ENCODE peak calls at places on chromosomes 16 and 17, in four cellular contexts. One of them, this sample, is unnamed.

GRCh38 chr17:2438823-2439222 is 38.0 kb upstream of the MNT start:
- DNase-seq in K562: no peak
- DNase-seq in SK-N-SH: no peak
- DNase-seq in WTC11: no peak
- DNase-seq in this sample: no peak

GRCh38 chr17:66268247-66268927 is 34.0 kb upstream of the PRKCA start:
- DNase-seq in WTC11: no peak
- DNase-seq in K562: no peak
- DNase-seq in SK-N-SH: no peak
- DNase-seq in this sample: no peak

GRCh38 chr17:40615295-40615988 is 32.2 kb downstream of the SMARCE1 start:
- DNase-seq in SK-N-SH: peak; percentile 41
- DNase-seq in K562: peak; percentile 75
- DNase-seq in WTC11: peak; percentile 73
- DNase-seq in this sample: peak; percentile 76

GRCh38 chr17:82051776-82052637 is at the start of the genes GPS1 and RFNG:
- DNase-seq in SK-N-SH: peak; percentile 99
- DNase-seq in WTC11: peak; percentile 71
- DNase-seq in K562: peak; percentile 87
- DNase-seq in this sample: peak; percentile 60

GRCh38 chr17:63295288-63295687 is 150.8 kb downstream of the CYB561 start:
- DNase-seq in SK-N-SH: no peak
- DNase-seq in WTC11: no peak
- DNase-seq in K562: no peak
- DNase-seq in this sample: no peak

GRCh38 chr17:39598635-39599005 is 9.1 kb downstream of the NEUROD2 start:
- DNase-seq in WTC11: no peak
- DNase-seq in SK-N-SH: peak; percentile 59
- DNase-seq in K562: no peak
- DNase-seq in this sample: no peak

GRCh38 chr17:42233148-42233547 is 38.9 kb upstream of the GHDC start:
- DNase-seq in WTC11: no peak
- DNase-seq in SK-N-SH: no peak
- DNase-seq in K562: no peak
- DNase-seq in this sample: no peak

GRCh38 chr16:79679334-79679733 is 78.8 kb upstream of the MAF start:
- DNase-seq in SK-N-SH: no peak
- DNase-seq in WTC11: no peak
- DNase-seq in K562: no peak
- DNase-seq in this sample: no peak

GRCh38 chr17:8857919-8858318 is 9.6 kb downstream of the PIK3R6 start:
- DNase-seq in K562: no peak
- DNase-seq in SK-N-SH: no peak
- DNase-seq in WTC11: no peak
- DNase-seq in this sample: no peak

GRCh38 chr16:75062135-75062943 is 54.2 kb downstream of the LDHD start:
- DNase-seq in K562: peak; percentile 74
- DNase-seq in SK-N-SH: no peak
- DNase-seq in WTC11: no peak
- DNase-seq in this sample: no peak

GRCh38 chr16:8886593-8887437 is 4.7 kb downstream of the LITAFD start:
- DNase-seq in SK-N-SH: no peak
- DNase-seq in K562: no peak
- DNase-seq in WTC11: no peak
- DNase-seq in this sample: no peak

GRCh38 chr16:51657844-51658243 is 506.8 kb upstream of the SALL1 start:
- DNase-seq in SK-N-SH: no peak
- DNase-seq in K562: no peak
- DNase-seq in WTC11: no peak
- DNase-seq in this sample: no peak

GRCh38 chr16:57091200-57091989 is 988 bp upstream of the CPNE2 start:
- DNase-seq in WTC11: peak; percentile 67
- DNase-seq in K562: no peak
- DNase-seq in SK-N-SH: peak; percentile 64
- DNase-seq in this sample: peak; percentile 37

GRCh38 chr17:2624292-2624731 is 30.9 kb downstream of the PAFAH1B1 start:
- DNase-seq in WTC11: no peak
- DNase-seq in K562: no peak
- DNase-seq in SK-N-SH: no peak
- DNase-seq in this sample: no peak

DNA sequence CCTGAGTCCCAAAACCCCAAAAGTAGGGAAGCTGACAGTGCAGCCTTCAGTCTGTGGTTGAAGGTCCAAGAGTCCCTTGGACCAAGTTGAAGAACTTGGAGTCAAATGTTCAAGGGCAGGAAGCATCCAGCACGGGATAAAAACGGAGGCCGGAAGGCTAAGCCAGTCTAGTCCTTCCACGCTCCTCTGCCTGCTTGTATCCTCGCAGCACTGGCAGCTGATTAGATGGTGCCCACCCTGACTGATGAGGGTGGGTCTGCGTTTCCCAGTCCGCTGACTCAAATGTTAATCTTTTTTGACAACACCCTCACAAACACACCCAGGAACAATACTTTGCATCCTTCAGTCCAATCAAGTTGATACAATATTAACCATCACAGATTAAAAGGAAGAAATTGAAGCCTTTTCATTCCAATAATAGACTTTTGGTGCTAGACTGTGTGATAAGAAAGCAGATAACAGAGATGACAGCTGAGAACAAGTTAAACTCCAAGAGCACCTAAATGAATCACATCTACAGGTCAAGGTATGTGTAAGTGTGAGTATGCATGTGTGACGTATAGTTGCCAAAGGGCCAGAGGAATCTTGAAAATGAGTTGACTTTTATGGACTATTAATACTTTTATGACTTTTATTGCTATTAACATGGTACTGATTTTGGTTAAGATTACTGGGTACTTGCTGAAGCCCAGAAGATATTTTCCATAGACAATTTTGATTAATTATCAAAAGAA is 933.5 kb upstream of the SOX9 start:
- DNase-seq in WTC11: no peak
- DNase-seq in SK-N-SH: no peak
- DNase-seq in K562: no peak
- DNase-seq in this sample: no peak
- TF ChIP-seq FOXJ3 in WTC11: no peak
- TF ChIP-seq FOXJ3 in SK-N-SH: no peak
- TF ChIP-seq FOXJ3 in K562: no peak
- TF ChIP-seq FOXJ3 in this sample: no peak

DNA sequence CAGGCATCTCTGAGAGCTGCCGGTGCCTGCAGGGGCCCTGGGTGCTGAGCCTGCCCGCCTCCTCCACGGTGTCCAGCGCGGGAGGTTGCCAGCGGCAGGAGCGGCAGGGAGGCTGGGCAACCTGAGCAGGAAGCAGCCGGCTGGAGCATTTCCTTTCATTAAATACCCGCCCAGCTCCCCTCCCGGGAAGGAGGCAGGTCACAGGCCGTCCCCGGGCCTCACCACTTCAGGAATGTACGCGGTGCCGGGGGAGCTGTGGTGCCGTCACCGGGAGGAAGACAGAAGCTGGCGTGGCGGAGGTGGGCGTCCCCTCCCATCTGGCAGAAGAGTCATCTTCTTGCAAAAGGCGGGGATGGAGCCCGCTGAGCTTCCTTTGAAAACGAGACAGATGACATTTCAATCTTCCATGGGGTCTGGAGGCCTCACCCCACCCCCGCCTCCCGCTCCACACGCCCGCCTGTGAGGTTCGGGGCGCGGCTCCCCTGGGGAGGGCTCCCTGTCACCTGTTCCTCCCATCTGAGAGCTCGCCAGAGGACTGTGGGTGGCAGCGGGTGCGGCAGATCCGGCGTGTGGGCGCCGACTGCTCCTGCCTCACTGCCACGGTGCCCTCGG is 16.0 kb downstream of the SOX8 start:
- DNase-seq in WTC11: peak; percentile 64
- DNase-seq in SK-N-SH: no peak
- DNase-seq in K562: no peak
- DNase-seq in this sample: no peak
- TF ChIP-seq FOXJ3 in WTC11: no peak
- TF ChIP-seq FOXJ3 in SK-N-SH: no peak
- TF ChIP-seq FOXJ3 in K562: no peak
- TF ChIP-seq FOXJ3 in this sample: no peak

DNA sequence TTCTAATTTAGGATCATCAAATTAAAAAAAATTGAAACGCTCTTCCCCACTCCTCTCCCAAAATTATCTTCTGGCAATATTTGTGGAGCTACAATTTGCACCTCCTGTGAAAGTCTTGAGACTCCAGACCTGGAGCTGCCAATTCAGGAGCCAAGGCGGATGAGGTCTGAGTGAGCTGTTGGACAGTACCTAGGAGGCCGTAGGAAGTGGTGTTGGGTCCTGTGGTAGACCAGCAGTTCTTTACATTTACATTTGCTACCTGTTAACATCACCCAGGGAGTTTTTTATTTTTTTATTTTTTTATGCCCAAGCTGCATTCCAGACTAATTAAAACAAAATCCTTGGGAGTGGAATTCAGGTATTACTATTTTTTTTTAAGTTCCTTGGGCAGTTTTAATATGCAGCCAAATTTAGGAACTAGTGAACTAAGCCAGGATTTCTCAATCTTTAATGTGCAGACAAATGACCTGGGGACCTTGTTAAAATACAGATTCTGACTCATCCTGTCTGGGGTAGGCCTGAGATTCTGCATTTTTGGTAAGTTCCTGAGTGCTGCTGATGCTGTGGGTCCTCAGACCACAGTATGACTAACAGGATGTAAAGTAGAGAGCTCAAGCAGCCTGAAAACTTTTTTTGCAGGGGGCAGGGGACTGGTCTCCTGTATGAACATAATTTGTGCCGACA is 271.1 kb downstream of the PHKB start:
- DNase-seq in K562: no peak
- DNase-seq in SK-N-SH: no peak
- DNase-seq in WTC11: no peak
- DNase-seq in this sample: no peak
- TF ChIP-seq FOXJ3 in K562: no peak
- TF ChIP-seq FOXJ3 in SK-N-SH: no peak
- TF ChIP-seq FOXJ3 in WTC11: no peak
- TF ChIP-seq FOXJ3 in this sample: no peak

GRCh38 chr17:45320349-45320930 is 3.6 kb upstream of the MAP3K14 start:
- DNase-seq in WTC11: no peak
- DNase-seq in SK-N-SH: no peak
- DNase-seq in K562: no peak
- DNase-seq in this sample: no peak
- TF ChIP-seq FOXJ3 in WTC11: no peak
- TF ChIP-seq FOXJ3 in SK-N-SH: no peak
- TF ChIP-seq FOXJ3 in K562: no peak
- TF ChIP-seq FOXJ3 in this sample: no peak

GRCh38 chr17:37774508-37774907 is 29.6 kb upstream of the HNF1B start:
- DNase-seq in SK-N-SH: no peak
- DNase-seq in WTC11: no peak
- DNase-seq in K562: no peak
- DNase-seq in this sample: no peak
- TF ChIP-seq FOXJ3 in SK-N-SH: no peak
- TF ChIP-seq FOXJ3 in WTC11: no peak
- TF ChIP-seq FOXJ3 in K562: no peak
- TF ChIP-seq FOXJ3 in this sample: no peak

GRCh38 chr17:57687642-57688041 is 57.5 kb downstream of the CCDC182 start:
- DNase-seq in SK-N-SH: no peak
- DNase-seq in K562: no peak
- DNase-seq in WTC11: no peak
- DNase-seq in this sample: no peak
- TF ChIP-seq FOXJ3 in SK-N-SH: peak; percentile 72
- TF ChIP-seq FOXJ3 in K562: no peak
- TF ChIP-seq FOXJ3 in WTC11: no peak
- TF ChIP-seq FOXJ3 in this sample: no peak

This sample was measured in HepG2.